ENCODE peak calls at places on chromosomes 11 and 22, in eight cellular contexts. One of them, this sample, is unnamed.

GRCh38 chr22:19103881-19104821 is 18.1 kb downstream of the DGCR2 start:
- DNase-seq in aorta: peak
- DNase-seq in foreskin fibroblast: peak
- DNase-seq in heart left ventricle: no peak
- DNase-seq in small intestine: no peak
- DNase-seq in A549: no peak
- DNase-seq in PC-3: no peak
- DNase-seq in heart right ventricle: no peak
- DNase-seq in this sample: no peak

GRCh38 chr11:107592256-107592655 is 1.3 kb downstream of the ELMOD1 start:
- DNase-seq in PC-3: no peak
- DNase-seq in heart right ventricle: no peak
- DNase-seq in aorta: no peak
- DNase-seq in A549: no peak
- DNase-seq in foreskin fibroblast: no peak
- DNase-seq in small intestine: no peak
- DNase-seq in heart left ventricle: no peak
- DNase-seq in this sample: no peak

GRCh38 chr11:47858169-47858543 is 10.0 kb upstream of the NUP160 start:
- DNase-seq in PC-3: peak
- DNase-seq in heart left ventricle: no peak
- DNase-seq in small intestine: no peak
- DNase-seq in heart right ventricle: no peak
- DNase-seq in aorta: no peak
- DNase-seq in A549: peak
- DNase-seq in foreskin fibroblast: peak
- DNase-seq in this sample: no peak

GRCh38 chr11:32935462-32936029 is 42.9 kb downstream of the QSER1 start:
- DNase-seq in heart left ventricle: no peak
- DNase-seq in aorta: no peak
- DNase-seq in A549: no peak
- DNase-seq in small intestine: no peak
- DNase-seq in PC-3: no peak
- DNase-seq in foreskin fibroblast: peak
- DNase-seq in heart right ventricle: no peak
- DNase-seq in this sample: no peak

GRCh38 chr11:132540586-132540985 is 991.7 kb downstream of the OPCML start:
- DNase-seq in foreskin fibroblast: no peak
- DNase-seq in heart right ventricle: no peak
- DNase-seq in heart left ventricle: no peak
- DNase-seq in aorta: no peak
- DNase-seq in A549: no peak
- DNase-seq in PC-3: no peak
- DNase-seq in small intestine: no peak
- DNase-seq in this sample: no peak

GRCh38 chr22:19632671-19633148 is 81.6 kb upstream of the SEPTIN5 start:
- DNase-seq in foreskin fibroblast: peak
- DNase-seq in A549: no peak
- DNase-seq in aorta: peak
- DNase-seq in small intestine: no peak
- DNase-seq in heart left ventricle: no peak
- DNase-seq in PC-3: no peak
- DNase-seq in heart right ventricle: no peak
- DNase-seq in this sample: no peak

GRCh38 chr11:12090761-12091261 is 19.6 kb upstream of the MICAL2 start:
- DNase-seq in heart right ventricle: no peak
- DNase-seq in foreskin fibroblast: no peak
- DNase-seq in heart left ventricle: no peak
- DNase-seq in small intestine: peak
- DNase-seq in aorta: no peak
- DNase-seq in PC-3: peak
- DNase-seq in A549: peak
- DNase-seq in this sample: no peak

GRCh38 chr22:37193629-37194191 is 5.7 kb upstream of the C1QTNF6 start:
- DNase-seq in heart left ventricle: peak
- DNase-seq in aorta: no peak
- DNase-seq in PC-3: no peak
- DNase-seq in heart right ventricle: no peak
- DNase-seq in small intestine: peak
- DNase-seq in foreskin fibroblast: peak
- DNase-seq in A549: peak
- DNase-seq in this sample: no peak

GRCh38 chr11:123509737-123510578 is 79.9 kb downstream of the GRAMD1B start:
- DNase-seq in small intestine: no peak
- DNase-seq in foreskin fibroblast: peak
- DNase-seq in aorta: no peak
- DNase-seq in heart right ventricle: no peak
- DNase-seq in heart left ventricle: no peak
- DNase-seq in A549: no peak
- DNase-seq in PC-3: peak
- DNase-seq in this sample: no peak

GRCh38 chr22:30617819-30618218 is 10.8 kb downstream of the TCN2 start:
- DNase-seq in aorta: no peak
- DNase-seq in heart right ventricle: no peak
- DNase-seq in heart left ventricle: no peak
- DNase-seq in PC-3: no peak
- DNase-seq in foreskin fibroblast: no peak
- DNase-seq in small intestine: no peak
- DNase-seq in A549: no peak
- DNase-seq in this sample: no peak

GRCh38 chr11:126329644-126330200 is 25.8 kb upstream of the ST3GAL4 start:
- DNase-seq in PC-3: no peak
- DNase-seq in heart right ventricle: no peak
- DNase-seq in foreskin fibroblast: peak
- DNase-seq in A549: no peak
- DNase-seq in heart left ventricle: no peak
- DNase-seq in aorta: no peak
- DNase-seq in small intestine: no peak
- DNase-seq in this sample: no peak

GRCh38 chr11:121557348-121557747 is 104.6 kb upstream of the SORL1-AS1 start:
- DNase-seq in PC-3: peak
- DNase-seq in small intestine: no peak
- DNase-seq in foreskin fibroblast: no peak
- DNase-seq in heart left ventricle: no peak
- DNase-seq in A549: no peak
- DNase-seq in aorta: no peak
- DNase-seq in heart right ventricle: no peak
- DNase-seq in this sample: no peak

GRCh38 chr22:35066768-35067167 is 810 bp downstream of the ISX start:
- DNase-seq in aorta: no peak
- DNase-seq in A549: no peak
- DNase-seq in heart left ventricle: no peak
- DNase-seq in foreskin fibroblast: no peak
- DNase-seq in small intestine: peak
- DNase-seq in PC-3: no peak
- DNase-seq in heart right ventricle: no peak
- DNase-seq in this sample: no peak

GRCh38 chr22:35074583-35074982 is 8.6 kb downstream of the ISX start:
- DNase-seq in foreskin fibroblast: no peak
- DNase-seq in A549: no peak
- DNase-seq in heart right ventricle: no peak
- DNase-seq in aorta: no peak
- DNase-seq in small intestine: no peak
- DNase-seq in PC-3: no peak
- DNase-seq in heart left ventricle: no peak
- DNase-seq in this sample: no peak

GRCh38 chr22:35072939-35073338 is 7.0 kb downstream of the ISX start:
- DNase-seq in PC-3: peak
- DNase-seq in small intestine: no peak
- DNase-seq in heart right ventricle: no peak
- DNase-seq in A549: no peak
- DNase-seq in aorta: no peak
- DNase-seq in heart left ventricle: no peak
- DNase-seq in foreskin fibroblast: peak
- DNase-seq in this sample: no peak

GRCh38 chr22:35071784-35072183 is 5.8 kb downstream of the ISX start:
- DNase-seq in PC-3: peak
- DNase-seq in aorta: no peak
- DNase-seq in A549: no peak
- DNase-seq in small intestine: peak
- DNase-seq in heart right ventricle: no peak
- DNase-seq in foreskin fibroblast: no peak
- DNase-seq in heart left ventricle: no peak
- DNase-seq in this sample: no peak

GRCh38 chr22:35070451-35071093 is 4.6 kb downstream of the ISX start:
- DNase-seq in A549: no peak
- DNase-seq in heart right ventricle: no peak
- DNase-seq in heart left ventricle: no peak
- DNase-seq in PC-3: peak
- DNase-seq in small intestine: peak
- DNase-seq in aorta: no peak
- DNase-seq in foreskin fibroblast: no peak
- DNase-seq in this sample: no peak
- H3K4me3 ChIP-seq in A549: no peak
- H3K4me3 ChIP-seq in heart right ventricle: no peak
- H3K4me3 ChIP-seq in heart left ventricle: no peak
- H3K4me3 ChIP-seq in PC-3: no peak
- H3K4me3 ChIP-seq in small intestine: no peak
- H3K4me3 ChIP-seq in aorta: no peak
- H3K4me3 ChIP-seq in foreskin fibroblast: no peak
- H3K4me3 ChIP-seq in this sample: no peak

DNA sequence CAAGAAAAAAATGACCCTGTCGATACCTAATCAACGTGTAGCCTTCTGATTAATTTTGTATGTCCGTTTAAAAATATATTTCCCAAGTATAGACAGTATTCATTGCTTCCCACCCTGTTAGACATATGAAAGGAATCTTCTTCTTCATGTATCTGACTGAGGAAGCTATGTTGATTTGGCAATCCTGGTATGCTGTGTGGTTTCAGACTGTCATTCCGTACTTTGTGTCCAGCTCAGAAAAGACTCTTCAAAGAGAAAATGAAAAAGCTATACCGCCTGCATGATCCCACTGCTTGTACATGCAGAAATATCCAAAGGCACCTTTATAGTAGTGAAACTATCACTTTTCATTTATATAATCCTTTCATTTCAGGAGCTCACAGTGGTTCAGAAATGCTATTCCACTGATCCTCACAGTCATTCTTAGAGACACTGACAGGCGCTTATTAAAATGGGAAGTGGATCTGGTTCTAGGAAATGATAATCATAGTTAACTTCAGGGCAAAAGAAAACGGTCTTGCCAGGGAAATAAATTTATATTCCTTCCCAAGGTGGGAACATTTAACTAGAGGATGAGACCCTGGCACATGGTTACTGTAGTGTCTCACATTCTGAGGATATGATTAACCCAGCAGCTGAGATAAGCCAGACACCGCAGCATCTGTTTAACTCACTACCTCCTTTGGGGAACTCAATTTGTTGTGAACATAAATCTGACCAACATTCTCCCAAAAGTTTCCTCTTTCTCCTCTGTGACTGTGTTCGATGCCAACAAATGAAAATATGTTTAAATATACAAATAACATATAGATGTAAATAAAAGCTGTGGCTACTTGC is 599.2 kb upstream of the LUZP2 start:
- DNase-seq in A549: peak
- DNase-seq in foreskin fibroblast: peak
- DNase-seq in small intestine: no peak
- DNase-seq in aorta: no peak
- DNase-seq in PC-3: peak
- DNase-seq in heart right ventricle: no peak
- DNase-seq in heart left ventricle: no peak
- DNase-seq in this sample: no peak
- H3K4me3 ChIP-seq in A549: no peak
- H3K4me3 ChIP-seq in foreskin fibroblast: peak
- H3K4me3 ChIP-seq in small intestine: no peak
- H3K4me3 ChIP-seq in aorta: no peak
- H3K4me3 ChIP-seq in PC-3: no peak
- H3K4me3 ChIP-seq in heart right ventricle: no peak
- H3K4me3 ChIP-seq in heart left ventricle: no peak
- H3K4me3 ChIP-seq in this sample: no peak

GRCh38 chr22:22937894-22938480 is 50.4 kb downstream of the IGLL5 start:
- DNase-seq in A549: no peak
- DNase-seq in PC-3: no peak
- DNase-seq in foreskin fibroblast: no peak
- DNase-seq in aorta: no peak
- DNase-seq in heart left ventricle: no peak
- DNase-seq in heart right ventricle: no peak
- DNase-seq in small intestine: no peak
- DNase-seq in this sample: no peak

GRCh38 chr22:22935546-22936157 is 48.0 kb downstream of the IGLL5 start:
- DNase-seq in A549: no peak
- DNase-seq in small intestine: no peak
- DNase-seq in heart left ventricle: no peak
- DNase-seq in PC-3: no peak
- DNase-seq in heart right ventricle: no peak
- DNase-seq in aorta: no peak
- DNase-seq in foreskin fibroblast: no peak
- DNase-seq in this sample: peak

GRCh38 chr22:22936915-22937656 is 49.5 kb downstream of the IGLL5 start:
- DNase-seq in foreskin fibroblast: no peak
- DNase-seq in small intestine: no peak
- DNase-seq in aorta: peak
- DNase-seq in heart left ventricle: no peak
- DNase-seq in A549: no peak
- DNase-seq in heart right ventricle: no peak
- DNase-seq in PC-3: no peak
- DNase-seq in this sample: no peak

GRCh38 chr22:22935056-22935545 is 47.5 kb downstream of the IGLL5 start:
- DNase-seq in small intestine: no peak
- DNase-seq in foreskin fibroblast: no peak
- DNase-seq in aorta: no peak
- DNase-seq in heart left ventricle: no peak
- DNase-seq in A549: no peak
- DNase-seq in PC-3: no peak
- DNase-seq in heart right ventricle: no peak
- DNase-seq in this sample: peak

DNA sequence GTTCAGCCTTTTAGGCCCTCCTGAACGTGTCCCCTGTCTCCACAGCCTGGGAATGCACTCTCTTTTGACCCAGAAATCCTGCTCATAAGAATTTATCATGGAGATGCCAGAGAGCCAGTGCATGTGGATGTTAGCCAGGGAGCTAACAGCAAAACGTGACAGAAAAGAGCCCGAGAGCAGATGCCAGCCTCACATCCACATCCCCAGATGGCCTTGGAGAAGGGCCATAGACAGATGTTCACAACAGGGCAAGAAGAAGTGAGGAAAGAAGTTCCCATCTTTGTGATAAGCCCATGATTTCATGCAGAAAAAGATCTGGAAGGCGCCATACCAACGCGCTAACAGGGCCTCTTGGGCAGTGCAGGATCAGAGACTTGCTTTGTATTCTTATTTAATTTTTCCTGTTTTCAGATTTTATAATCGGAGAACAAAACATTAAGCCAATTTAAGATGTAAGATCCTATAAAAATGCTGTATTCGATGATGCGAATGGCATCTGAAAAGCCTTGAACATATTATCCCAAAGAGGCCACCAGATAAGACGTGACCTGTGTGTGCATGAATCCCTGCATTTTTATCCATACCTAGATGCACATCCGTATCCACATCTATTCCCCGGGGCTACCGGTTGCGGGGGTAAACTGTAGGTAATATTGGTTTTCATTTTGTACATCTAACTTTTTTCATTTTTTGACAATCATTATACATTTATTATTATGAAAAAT is 48.7 kb downstream of the IGLL5 start:
- DNase-seq in PC-3: no peak
- DNase-seq in heart right ventricle: no peak
- DNase-seq in heart left ventricle: no peak
- DNase-seq in aorta: peak
- DNase-seq in small intestine: no peak
- DNase-seq in A549: no peak
- DNase-seq in foreskin fibroblast: no peak
- DNase-seq in this sample: no peak
- H3K4me3 ChIP-seq in PC-3: no peak
- H3K4me3 ChIP-seq in heart right ventricle: no peak
- H3K4me3 ChIP-seq in heart left ventricle: no peak
- H3K4me3 ChIP-seq in aorta: no peak
- H3K4me3 ChIP-seq in small intestine: no peak
- H3K4me3 ChIP-seq in A549: no peak
- H3K4me3 ChIP-seq in foreskin fibroblast: no peak
- H3K4me3 ChIP-seq in this sample: no peak

GRCh38 chr22:29314074-29314473 is 1.4 kb downstream of the RASL10A start:
- DNase-seq in heart left ventricle: no peak
- DNase-seq in foreskin fibroblast: no peak
- DNase-seq in small intestine: peak
- DNase-seq in PC-3: no peak
- DNase-seq in aorta: no peak
- DNase-seq in heart right ventricle: no peak
- DNase-seq in A549: no peak
- DNase-seq in this sample: no peak
- H3K4me3 ChIP-seq in heart left ventricle: no peak
- H3K4me3 ChIP-seq in foreskin fibroblast: no peak
- H3K4me3 ChIP-seq in small intestine: no peak
- H3K4me3 ChIP-seq in PC-3: no peak
- H3K4me3 ChIP-seq in aorta: no peak
- H3K4me3 ChIP-seq in heart right ventricle: peak
- H3K4me3 ChIP-seq in A549: no peak
- H3K4me3 ChIP-seq in this sample: no peak

This sample was measured in psoas muscle.